ENCODE peak calls at places on chromosomes 2 and 18, in eight cellular contexts. K is fibroblast of mammary gland; Y is activated gamma-delta T cell treated with Interleukin-2 at 50 U/mL for 16 hours; E is ureter; A is hypothalamus; H is CD8-positive, alpha-beta T cell; J is iPS-NIHi11; U is iris pigment epithelial cell. Z is an unnamed sample.

GRCh38 chr2:172833898-172834297 is 98.3 kb downstream of the RAPGEF4 start:
- DNase-seq in Y (no peak), E (no peak), K (peak), H (no peak), J (no peak), U (peak), A (no peak), Z (no peak)

GRCh38 chr2:195818521-195818920 is 161.5 kb downstream of the SLC39A10 start:
- DNase-seq in H (no peak), K (peak), J (no peak), A (no peak), U (peak), E (no peak), Y (no peak), Z (peak)

GRCh38 chr2:241188386-241189092 is at the start of gene ANO7:
- DNase-seq in H (no peak), K (no peak), U (no peak), E (no peak), J (no peak), A (no peak), Y (no peak), Z (no peak)

GRCh38 chr2:201517094-201517493 is 65.6 kb downstream of the STRADB start:
- DNase-seq in K (no peak), Y (no peak), E (no peak), H (no peak), A (no peak), U (peak), J (no peak), Z (no peak)

GRCh38 chr2:100820346-100821254 is 661 bp downstream of the NPAS2 start:
- DNase-seq in H (no peak), J (no peak), A (peak), U (no peak), K (no peak), E (no peak), Y (no peak), Z (peak)

GRCh38 chr2:239041062-239041461 is 193.2 kb downstream of the TWIST2 start:
- DNase-seq in Y (no peak), K (no peak), J (no peak), H (no peak), E (no peak), U (no peak), A (no peak), Z (no peak)

GRCh38 chr18:58755304-58756010 is 84.2 kb downstream of the MALT1 start:
- DNase-seq in J (no peak), Y (no peak), U (no peak), A (no peak), E (no peak), H (no peak), K (no peak), Z (no peak)

GRCh38 chr2:88831792-88832248 is 140.3 kb downstream of the RPIA start:
- DNase-seq in K (peak), U (peak), J (peak), H (peak), Y (peak), E (no peak), A (peak), Z (peak)

GRCh38 chr2:49240608-49241007 is 86.3 kb upstream of the FSHR start:
- DNase-seq in U (peak), E (no peak), Y (no peak), J (peak), K (peak), A (no peak), H (no peak), Z (no peak)

GRCh38 chr2:201969938-201970785 is 63.5 kb upstream of the FZD7 start:
- DNase-seq in U (peak), J (no peak), Y (no peak), K (peak), E (no peak), H (no peak), A (no peak), Z (peak)

GRCh38 chr2:69605332-69605731 is 38.2 kb downstream of the AAK1 start:
- DNase-seq in Y (no peak), K (no peak), E (no peak), J (no peak), U (no peak), A (no peak), H (no peak), Z (no peak)

GRCh38 chr2:153163055-153163454 is 315.5 kb downstream of the RPRM start:
- DNase-seq in A (peak), Y (no peak), K (peak), U (peak), J (peak), H (peak), E (no peak), Z (peak)

GRCh38 chr18:54926593-54927297 is 32.5 kb downstream of the CCDC68 start:
- DNase-seq in K (peak), J (no peak), E (no peak), H (no peak), U (peak), Y (no peak), A (no peak), Z (peak)

GRCh38 chr2:63663013-63663864 is 74.5 kb downstream of the MDH1 start:
- DNase-seq in E (no peak), Y (no peak), A (no peak), H (no peak), J (no peak), U (peak), K (no peak), Z (peak)

GRCh38 chr18:55912071-55912470 is 324.1 kb upstream of the TCF4 start:
- DNase-seq in K (no peak), H (no peak), Y (no peak), E (no peak), A (no peak), J (no peak), U (no peak), Z (no peak)

GRCh38 chr18:22703883-22704626 is 229.1 kb upstream of the RBBP8 start:
- DNase-seq in A (no peak), Y (no peak), U (peak), J (peak), K (peak), H (peak), E (no peak), Z (peak)

GRCh38 chr18:59140287-59140885 is 702 bp downstream of the SEC11C start:
- DNase-seq in E (no peak), A (peak), Y (no peak), H (no peak), J (peak), U (peak), K (peak), Z (peak)

GRCh38 chr2:75528221-75528977 is 32.3 kb downstream of the EVA1A start:
- DNase-seq in H (no peak), A (no peak), E (no peak), K (no peak), Y (no peak), U (no peak), J (no peak), Z (peak)

GRCh38 chr2:43692428-43692994 is 16.3 kb upstream of the C1GALT1C1L start:
- DNase-seq in H (no peak), A (no peak), E (no peak), Y (no peak), K (no peak), J (no peak), U (no peak), Z (no peak)

GRCh38 chr2:150586858-150587257 is 99.4 kb upstream of the RND3 start:
- DNase-seq in J (no peak), U (peak), H (no peak), A (no peak), K (peak), E (no peak), Y (no peak), Z (peak)

GRCh38 chr2:19900536-19901200 is 1.1 kb downstream of the TTC32 start:
- DNase-seq in H (peak), J (no peak), U (peak), Y (peak), E (no peak), K (peak), A (no peak), Z (peak)

GRCh38 chr2:174611006-174611405 is 13.4 kb upstream of the WIPF1 start:
- DNase-seq in H (no peak), A (no peak), U (no peak), Y (no peak), E (no peak), K (no peak), J (no peak), Z (no peak)

GRCh38 chr2:168147858-168148794 is 99.3 kb downstream of the STK39 start:
- DNase-seq in J (no peak), K (no peak), Y (no peak), A (no peak), U (no peak), H (no peak), E (no peak), Z (no peak)

GRCh38 chr2:237298323-237299118 is 115.4 kb downstream of the COL6A3 start:
- DNase-seq in J (no peak), U (peak), Y (no peak), A (no peak), E (no peak), H (no peak), K (peak), Z (peak)

Z was measured in GM23248.